ENCODE peak calls at places on chromosomes 16 and 17, in eight cellular contexts. One of them, this sample, is unnamed.

GRCh38 chr16:12679660-12680272 is 123.9 kb downstream of the CPPED1 start:
- DNase-seq in GM23338: peak
- DNase-seq in MM.1S: no peak
- DNase-seq in PC-3: no peak
- DNase-seq in GM23248: peak
- DNase-seq in neural progenitor cell: no peak
- DNase-seq in hepatocyte: no peak
- DNase-seq in SK-N-SH: no peak
- DNase-seq in this sample: no peak

GRCh38 chr16:57996406-57997175 is 3.9 kb downstream of the ZNF319 start:
- DNase-seq in GM23248: no peak
- DNase-seq in PC-3: no peak
- DNase-seq in MM.1S: no peak
- DNase-seq in SK-N-SH: no peak
- DNase-seq in hepatocyte: no peak
- DNase-seq in GM23338: no peak
- DNase-seq in neural progenitor cell: no peak
- DNase-seq in this sample: no peak

GRCh38 chr16:19520861-19521331 is 1.0 kb downstream of the GDE1 start:
- DNase-seq in MM.1S: peak
- DNase-seq in neural progenitor cell: no peak
- DNase-seq in GM23338: no peak
- DNase-seq in GM23248: peak
- DNase-seq in SK-N-SH: no peak
- DNase-seq in PC-3: peak
- DNase-seq in hepatocyte: peak
- DNase-seq in this sample: peak

GRCh38 chr16:20249247-20249646 is 78.1 kb downstream of the GP2 start:
- DNase-seq in PC-3: no peak
- DNase-seq in SK-N-SH: no peak
- DNase-seq in MM.1S: no peak
- DNase-seq in hepatocyte: peak
- DNase-seq in neural progenitor cell: no peak
- DNase-seq in GM23248: no peak
- DNase-seq in GM23338: no peak
- DNase-seq in this sample: no peak

GRCh38 chr16:10564591-10564990 is 15.8 kb downstream of the EMP2 start:
- DNase-seq in SK-N-SH: no peak
- DNase-seq in GM23248: no peak
- DNase-seq in GM23338: no peak
- DNase-seq in MM.1S: no peak
- DNase-seq in neural progenitor cell: no peak
- DNase-seq in hepatocyte: no peak
- DNase-seq in PC-3: no peak
- DNase-seq in this sample: no peak

GRCh38 chr17:750431-751037 is 1.5 kb downstream of the GEMIN4 start:
- DNase-seq in hepatocyte: no peak
- DNase-seq in GM23338: no peak
- DNase-seq in PC-3: peak
- DNase-seq in neural progenitor cell: no peak
- DNase-seq in GM23248: peak
- DNase-seq in MM.1S: no peak
- DNase-seq in SK-N-SH: no peak
- DNase-seq in this sample: no peak

GRCh38 chr16:2042666-2043295 is 4.9 kb downstream of the NTHL1 start:
- DNase-seq in GM23248: no peak
- DNase-seq in PC-3: no peak
- DNase-seq in SK-N-SH: no peak
- DNase-seq in GM23338: no peak
- DNase-seq in neural progenitor cell: no peak
- DNase-seq in MM.1S: no peak
- DNase-seq in hepatocyte: no peak
- DNase-seq in this sample: no peak

GRCh38 chr16:25163683-25164082 is 52.1 kb downstream of the LCMT1 start:
- DNase-seq in PC-3: no peak
- DNase-seq in SK-N-SH: no peak
- DNase-seq in GM23248: no peak
- DNase-seq in GM23338: no peak
- DNase-seq in MM.1S: no peak
- DNase-seq in neural progenitor cell: no peak
- DNase-seq in hepatocyte: no peak
- DNase-seq in this sample: no peak

GRCh38 chr16:56689171-56689570 is 6.9 kb downstream of the MT1X start:
- DNase-seq in GM23338: no peak
- DNase-seq in GM23248: peak
- DNase-seq in PC-3: no peak
- DNase-seq in SK-N-SH: no peak
- DNase-seq in neural progenitor cell: no peak
- DNase-seq in MM.1S: no peak
- DNase-seq in hepatocyte: no peak
- DNase-seq in this sample: no peak

GRCh38 chr17:74750327-74751069 is 2.1 kb downstream of the NHERF1 start:
- DNase-seq in neural progenitor cell: no peak
- DNase-seq in PC-3: peak
- DNase-seq in GM23248: no peak
- DNase-seq in SK-N-SH: no peak
- DNase-seq in MM.1S: no peak
- DNase-seq in GM23338: no peak
- DNase-seq in hepatocyte: peak
- DNase-seq in this sample: no peak
- H3K4me3 ChIP-seq in neural progenitor cell: peak
- H3K4me3 ChIP-seq in PC-3: peak
- H3K4me3 ChIP-seq in GM23248: no peak
- H3K4me3 ChIP-seq in SK-N-SH: peak
- H3K4me3 ChIP-seq in MM.1S: peak
- H3K4me3 ChIP-seq in GM23338: peak
- H3K4me3 ChIP-seq in hepatocyte: peak
- H3K4me3 ChIP-seq in this sample: peak

GRCh38 chr16:1014221-1014620 is 32.7 kb downstream of the SOX8 start:
- DNase-seq in PC-3: no peak
- DNase-seq in hepatocyte: no peak
- DNase-seq in neural progenitor cell: no peak
- DNase-seq in GM23338: no peak
- DNase-seq in GM23248: no peak
- DNase-seq in SK-N-SH: no peak
- DNase-seq in MM.1S: no peak
- DNase-seq in this sample: no peak
- H2AFZ ChIP-seq in PC-3: no peak
- H2AFZ ChIP-seq in hepatocyte: no peak
- H2AFZ ChIP-seq in neural progenitor cell: no peak
- H2AFZ ChIP-seq in GM23338: no peak
- H2AFZ ChIP-seq in GM23248: no peak
- H2AFZ ChIP-seq in SK-N-SH: no peak
- H2AFZ ChIP-seq in MM.1S: no peak
- H2AFZ ChIP-seq in this sample: no peak

DNA sequence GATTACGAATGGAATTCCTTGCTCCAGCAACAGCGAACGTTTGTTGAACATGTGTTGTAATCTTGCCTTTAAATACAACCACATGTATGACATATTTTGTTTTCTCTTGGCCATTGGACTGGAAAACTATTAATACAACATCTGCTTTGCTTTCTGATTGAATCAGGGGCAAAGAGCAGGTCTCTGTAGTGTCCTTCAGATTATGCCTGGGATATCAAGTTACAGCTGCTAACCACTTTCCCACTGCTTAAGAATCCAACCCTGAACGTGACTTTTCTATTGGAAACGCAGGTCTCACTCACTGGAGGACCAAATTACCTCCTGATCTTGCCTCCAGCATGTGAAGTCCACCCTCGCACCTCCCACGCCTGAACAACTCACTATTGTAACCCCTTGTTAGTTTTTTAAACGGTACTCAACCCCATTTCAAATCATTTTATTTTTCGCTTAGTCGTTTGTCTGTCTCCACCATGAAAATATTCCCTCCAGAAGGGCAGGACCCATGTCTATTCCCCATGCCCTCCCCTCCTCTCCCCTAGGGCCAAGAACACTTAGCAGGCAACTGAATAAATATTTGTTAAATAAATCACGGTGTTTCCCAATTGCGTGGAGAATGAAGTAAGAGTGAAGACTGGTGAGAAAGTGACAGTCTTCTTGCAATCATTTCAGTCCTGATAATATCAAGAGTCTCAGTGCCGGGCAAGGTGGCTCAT is 57.4 kb upstream of the MRTFB start:
- DNase-seq in GM23338: peak
- DNase-seq in GM23248: peak
- DNase-seq in MM.1S: no peak
- DNase-seq in PC-3: peak
- DNase-seq in SK-N-SH: peak
- DNase-seq in hepatocyte: peak
- DNase-seq in neural progenitor cell: no peak
- DNase-seq in this sample: no peak
- TF ChIP-seq EZH2phosphoT487 in GM23338: no peak
- TF ChIP-seq EZH2phosphoT487 in GM23248: peak
- TF ChIP-seq EZH2phosphoT487 in MM.1S: no peak
- TF ChIP-seq EZH2phosphoT487 in PC-3: no peak
- TF ChIP-seq EZH2phosphoT487 in SK-N-SH: no peak
- TF ChIP-seq EZH2phosphoT487 in hepatocyte: no peak
- TF ChIP-seq EZH2phosphoT487 in neural progenitor cell: no peak
- TF ChIP-seq EZH2phosphoT487 in this sample: no peak

DNA sequence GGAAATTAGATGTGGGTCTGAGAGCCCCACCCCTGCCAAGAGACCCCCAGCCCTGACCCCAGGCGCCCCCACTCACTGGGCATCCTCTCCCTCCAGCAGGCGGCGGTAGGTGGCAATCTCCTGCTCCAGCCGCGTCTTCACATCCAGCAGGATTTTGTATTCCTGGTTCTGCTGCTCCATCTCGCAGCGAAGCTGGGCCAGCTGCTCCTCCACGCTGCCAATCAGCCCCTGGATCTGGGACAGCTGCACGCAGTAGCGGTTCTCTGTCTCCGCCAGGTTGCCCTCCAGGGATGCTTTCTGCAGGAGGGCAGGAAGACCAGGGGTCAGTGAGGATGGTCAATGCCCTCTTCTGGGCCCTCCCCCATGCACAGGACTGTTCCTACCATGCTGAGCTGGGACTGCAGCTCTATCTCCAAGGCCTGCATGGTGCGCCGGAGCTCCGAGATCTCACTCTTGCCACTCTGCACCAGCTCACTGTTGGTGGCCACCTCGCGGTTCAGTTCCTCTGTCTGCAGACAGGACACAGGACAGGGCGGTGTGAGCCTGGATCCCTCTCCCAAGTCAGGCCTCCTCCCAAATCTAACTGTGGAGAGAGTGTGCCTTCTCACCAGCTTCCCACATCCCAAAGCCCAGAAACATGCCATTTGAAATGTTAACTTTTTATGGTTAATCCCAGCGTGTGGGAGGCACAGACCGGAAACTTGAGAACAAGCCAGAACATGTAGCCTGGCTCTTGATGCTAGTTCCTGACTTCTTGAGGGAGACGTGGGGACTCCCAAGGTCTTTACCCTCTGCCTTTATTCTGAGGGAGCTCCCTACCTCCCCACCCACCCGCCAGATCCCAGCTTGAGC is 3.6 kb downstream of the KRT17 start:
- DNase-seq in GM23248: peak
- DNase-seq in neural progenitor cell: no peak
- DNase-seq in MM.1S: no peak
- DNase-seq in GM23338: no peak
- DNase-seq in SK-N-SH: no peak
- DNase-seq in hepatocyte: no peak
- DNase-seq in PC-3: no peak
- DNase-seq in this sample: no peak
- H3K4me3 ChIP-seq in GM23248: no peak
- H3K4me3 ChIP-seq in neural progenitor cell: no peak
- H3K4me3 ChIP-seq in MM.1S: no peak
- H3K4me3 ChIP-seq in GM23338: no peak
- H3K4me3 ChIP-seq in SK-N-SH: no peak
- H3K4me3 ChIP-seq in hepatocyte: no peak
- H3K4me3 ChIP-seq in PC-3: no peak
- H3K4me3 ChIP-seq in this sample: no peak

GRCh38 chr17:51217946-51218345 is 41.9 kb downstream of the MBTD1 start:
- DNase-seq in GM23248: no peak
- DNase-seq in neural progenitor cell: no peak
- DNase-seq in MM.1S: no peak
- DNase-seq in PC-3: no peak
- DNase-seq in GM23338: no peak
- DNase-seq in SK-N-SH: no peak
- DNase-seq in hepatocyte: no peak
- DNase-seq in this sample: no peak

GRCh38 chr17:51214920-51215319 is 44.9 kb downstream of the MBTD1 start:
- DNase-seq in PC-3: no peak
- DNase-seq in GM23248: no peak
- DNase-seq in MM.1S: no peak
- DNase-seq in GM23338: no peak
- DNase-seq in hepatocyte: no peak
- DNase-seq in SK-N-SH: no peak
- DNase-seq in neural progenitor cell: no peak
- DNase-seq in this sample: no peak
- H2AFZ ChIP-seq in PC-3: no peak
- H2AFZ ChIP-seq in GM23248: no peak
- H2AFZ ChIP-seq in MM.1S: no peak
- H2AFZ ChIP-seq in GM23338: no peak
- H2AFZ ChIP-seq in hepatocyte: no peak
- H2AFZ ChIP-seq in SK-N-SH: no peak
- H2AFZ ChIP-seq in neural progenitor cell: no peak
- H2AFZ ChIP-seq in this sample: no peak

This sample was measured in OCI-LY7.